ENCODE peak calls at places on chromosomes 2 and 18, in nine cellular contexts. W is brain microvascular endothelial cell, Y is caudate nucleus, K is lung, U is NCI-H1105, A is retina, Q is B cell, T is NCI-H2081, R is anterior cingulate cortex. L is an unnamed sample.

GRCh38 chr2:143029141-143029540 is 100.1 kb upstream of the ARHGAP15 start:
- DNase-seq in R (no peak), A (no peak), W (no peak), Q (no peak), U (no peak), K (no peak), T (no peak), Y (no peak), L (no peak)

GRCh38 chr2:64751286-64752260 is 97.9 kb upstream of the SERTAD2 start:
- DNase-seq in R (no peak), Y (peak), K (peak), U (peak), T (peak), A (peak), Q (no peak), W (peak), L (peak)

GRCh38 chr2:204407209-204408070 is 137.8 kb upstream of the PARD3B start:
- DNase-seq in Y (no peak), Q (no peak), R (no peak), U (peak), A (no peak), T (no peak), K (no peak), W (peak), L (no peak)

GRCh38 chr2:62577994-62578836 is 72.2 kb upstream of the TMEM17 start:
- DNase-seq in Y (no peak), Q (no peak), A (no peak), K (no peak), R (no peak), T (no peak), W (peak), U (no peak), L (no peak)

GRCh38 chr2:9813312-9814128 is 29.8 kb upstream of the TAF1B start:
- DNase-seq in R (peak), Q (peak), T (peak), U (peak), A (peak), Y (peak), W (peak), K (peak), L (no peak)

GRCh38 chr2:135528006-135528405 is 3.0 kb downstream of the ZRANB3 start:
- DNase-seq in Q (no peak), A (no peak), Y (no peak), T (no peak), U (no peak), K (no peak), R (no peak), W (no peak), L (no peak)

GRCh38 chr2:65361623-65362022 is 70.8 kb downstream of the SPRED2 start:
- DNase-seq in T (no peak), Q (no peak), R (no peak), U (no peak), A (no peak), Y (no peak), W (peak), K (no peak), L (peak)

GRCh38 chr2:53422979-53423378 is 344.6 kb upstream of the CHAC2 start:
- DNase-seq in U (no peak), T (no peak), Y (no peak), R (no peak), A (no peak), Q (no peak), W (peak), K (peak), L (peak)

GRCh38 chr2:216015722-216016464 is 2.5 kb upstream of the MREG start:
- DNase-seq in A (peak), T (peak), Y (no peak), W (no peak), K (no peak), Q (peak), R (no peak), U (no peak), L (no peak)

GRCh38 chr2:37983719-37984118 is 58.6 kb downstream of the RMDN2 start:
- DNase-seq in T (no peak), K (no peak), W (no peak), R (no peak), U (no peak), A (no peak), Y (no peak), Q (no peak), L (no peak)

GRCh38 chr18:63936156-63936931 is 12.8 kb upstream of the HMSD start:
- DNase-seq in Y (peak), Q (peak), T (peak), U (no peak), A (peak), K (peak), R (peak), W (peak), L (peak)

GRCh38 chr2:170310876-170311502 is 133.0 kb downstream of the MYO3B start:
- DNase-seq in U (no peak), A (no peak), T (no peak), Q (no peak), R (no peak), K (no peak), Y (no peak), W (no peak), L (no peak)

GRCh38 chr2:71506754-71507153 is 53.4 kb downstream of the DYSF start:
- DNase-seq in U (no peak), T (no peak), A (no peak), R (no peak), Y (no peak), W (no peak), K (no peak), Q (no peak), L (no peak)

GRCh38 chr2:199629301-199629700 is 171.6 kb upstream of the SATB2 start:
- DNase-seq in Y (no peak), A (no peak), U (no peak), Q (no peak), T (no peak), R (no peak), K (no peak), W (no peak), L (no peak)

GRCh38 chr2:209368924-209369323 is 54.9 kb upstream of the MAP2 start:
- DNase-seq in W (peak), K (peak), Q (no peak), A (no peak), T (no peak), U (peak), R (no peak), Y (no peak), L (no peak)

GRCh38 chr2:216572582-216573578 is 60.3 kb upstream of the IGFBP2 start:
- DNase-seq in A (no peak), W (no peak), Y (no peak), K (peak), R (no peak), Q (no peak), T (no peak), U (no peak), L (no peak)

GRCh38 chr2:136929531-136929930 is 164.2 kb downstream of the THSD7B start:
- DNase-seq in Y (no peak), R (no peak), W (no peak), Q (no peak), A (no peak), U (no peak), T (no peak), K (no peak), L (no peak)

GRCh38 chr2:109290887-109291675 is 162.1 kb downstream of the SH3RF3 start:
- DNase-seq in Y (no peak), T (no peak), Q (no peak), R (peak), A (no peak), W (peak), K (no peak), U (no peak), L (no peak)